ENCODE peak calls at places on chromosomes 1 and 21, in eight cellular contexts. P is heart right ventricle, R is fibroblast of lung, E is GM23338, Z is tibial nerve, G is left ventricle myocardium inferior, C is breast epithelium, T is psoas muscle. Y is an unnamed sample. For H3K4me1, the result is how much of the 10 kb centered on the place peaks cover.

GRCh38 chr1:15617874-15618684 is 821 bp downstream of the DDI2 start:
- DNase-seq in P (no peak), R (no peak), E (peak), Z (peak), G (peak), C (no peak), T (peak), Y (no peak)

GRCh38 chr1:109307363-109308021 is 681 bp upstream of the MYBPHL start:
- DNase-seq in P (peak), R (peak), E (no peak), Z (no peak), G (peak), C (no peak), T (no peak), Y (peak)

GRCh38 chr1:100543640-100544039 is 5.7 kb downstream of the GPR88 start:
- DNase-seq in P (no peak), R (no peak), E (peak), Z (no peak), G (no peak), C (no peak), T (no peak), Y (no peak)

GRCh38 chr1:20437640-20438039 is 48.4 kb downstream of the CAMK2N1 start:
- DNase-seq in P (no peak), R (no peak), E (no peak), Z (no peak), G (no peak), C (no peak), T (no peak), Y (no peak)

GRCh38 chr1:202283991-202284390 is 57.7 kb downstream of the UBE2T start:
- DNase-seq in P (no peak), R (peak), E (no peak), Z (no peak), G (no peak), C (no peak), T (no peak), Y (no peak)

GRCh38 chr1:229070168-229070567 is 200.7 kb upstream of the RAB4A start:
- DNase-seq in P (peak), R (peak), E (no peak), Z (peak), G (peak), C (peak), T (peak), Y (peak)

GRCh38 chr1:54254055-54254454 is 54.1 kb downstream of the MRPL37 start:
- DNase-seq in P (no peak), R (no peak), E (no peak), Z (no peak), G (no peak), C (no peak), T (no peak), Y (no peak)

GRCh38 chr1:22711591-22712501 is 1.2 kb downstream of the EPHB2 start:
- DNase-seq in P (no peak), R (peak), E (peak), Z (no peak), G (no peak), C (no peak), T (no peak), Y (no peak)

GRCh38 chr1:195981448-195982139 is 626.6 kb downstream of the KCNT2 start:
- DNase-seq in P (no peak), R (peak), E (no peak), Z (no peak), G (no peak), C (no peak), T (no peak), Y (no peak)

GRCh38 chr1:115828101-115829022 is 12.6 kb downstream of the NHLH2 start:
- DNase-seq in P (no peak), R (peak), E (peak), Z (no peak), G (no peak), C (no peak), T (peak), Y (peak)

GRCh38 chr1:204471687-204472086 is 22.9 kb downstream of the PIK3C2B start:
- DNase-seq in P (no peak), R (no peak), E (no peak), Z (no peak), G (no peak), C (no peak), T (no peak), Y (no peak)

GRCh38 chr1:42931911-42932422 is 26.7 kb downstream of the SLC2A1 start:
- DNase-seq in P (peak), R (no peak), E (peak), Z (no peak), G (peak), C (peak), T (peak), Y (peak)

GRCh38 chr1:205077158-205077933 is 6.9 kb downstream of the TMEM81 start:
- DNase-seq in P (no peak), R (no peak), E (no peak), Z (no peak), G (no peak), C (no peak), T (no peak), Y (peak)

GRCh38 chr1:118928739-118929554 is 59.2 kb downstream of the TBX15 start:
- DNase-seq in P (no peak), R (peak), E (peak), Z (no peak), G (no peak), C (no peak), T (no peak), Y (no peak)

GRCh38 chr1:53346814-53347176 is 18.9 kb upstream of the LRP8 start:
- DNase-seq in P (no peak), R (no peak), E (no peak), Z (no peak), G (no peak), C (peak), T (no peak), Y (no peak)

GRCh38 chr1:162011337-162012012 is 12.2 kb downstream of the OLFML2B start:
- DNase-seq in P (peak), R (peak), E (no peak), Z (no peak), G (peak), C (no peak), T (no peak), Y (no peak)

GRCh38 chr21:41965045-41965444 is 11.2 kb upstream of the C2CD2 start:
- DNase-seq in P (no peak), R (no peak), E (no peak), Z (peak), G (no peak), C (peak), T (no peak), Y (no peak)

GRCh38 chr1:47759581-47760247 is 237.5 kb downstream of the TRABD2B start:
- DNase-seq in P (no peak), R (no peak), E (peak), Z (no peak), G (no peak), C (peak), T (no peak), Y (no peak)

GRCh38 chr1:37478451-37478871 is 4.1 kb downstream of the ZC3H12A start:
- DNase-seq in P (no peak), R (no peak), E (no peak), Z (no peak), G (no peak), C (no peak), T (peak), Y (no peak)

GRCh38 chr21:24076179-24076578 is 1531.1 kb downstream of the MRPL39 start:
- DNase-seq in P (no peak), R (peak), E (no peak), Z (no peak), G (no peak), C (no peak), T (no peak), Y (no peak)

GRCh38 chr1:80218112-80218511 is 1211.6 kb upstream of the ADGRL4 start:
- DNase-seq in P (no peak), R (peak), E (peak), Z (no peak), G (no peak), C (no peak), T (no peak), Y (no peak)

GRCh38 chr21:45997495-45998275 is 16.1 kb downstream of the COL6A1 start:
- DNase-seq in P (peak), R (no peak), E (no peak), Z (no peak), G (peak), C (peak), T (no peak), Y (peak)

GRCh38 chr1:168688679-168689657 is 40.0 kb downstream of the DPT start:
- DNase-seq in P (no peak), R (no peak), E (no peak), Z (no peak), G (no peak), C (no peak), T (no peak), Y (no peak)

GRCh38 chr1:226209307-226210059 is 14.0 kb upstream of the MIXL1 start:
- DNase-seq in P (no peak), R (no peak), E (no peak), Z (no peak), G (no peak), C (no peak), T (no peak), Y (no peak)

GRCh38 chr1:180842890-180843289 is 69.8 kb upstream of the KIAA1614 start:
- DNase-seq in P (no peak), R (peak), E (no peak), Z (no peak), G (no peak), C (no peak), T (no peak), Y (no peak)

GRCh38 chr1:214403431-214403830 is 122.5 kb downstream of the SMYD2 start:
- DNase-seq in P (no peak), R (no peak), E (no peak), Z (no peak), G (no peak), C (no peak), T (no peak), Y (no peak)

GRCh38 chr1:22545126-22545525 is 18.2 kb upstream of the EPHA8 start:
- DNase-seq in P (no peak), R (no peak), E (no peak), Z (no peak), G (no peak), C (no peak), T (no peak), Y (no peak)

GRCh38 chr1:182702826-182703524 is 18.6 kb upstream of the RGS8 start:
- DNase-seq in P (no peak), R (no peak), E (no peak), Z (no peak), G (no peak), C (no peak), T (no peak), Y (no peak)

GRCh38 chr1:5704785-5705514 is 287.3 kb downstream of the NPHP4 start:
- DNase-seq in P (no peak), R (no peak), E (no peak), Z (no peak), G (no peak), C (no peak), T (no peak), Y (no peak)

GRCh38 chr1:151340870-151341754 is 5.9 kb downstream of the RFX5 start:
- DNase-seq in P (no peak), R (peak), E (peak), Z (peak), G (no peak), C (no peak), T (no peak), Y (no peak)

GRCh38 chr1:17340358-17340757 is 31.6 kb upstream of the PADI6 start:
- DNase-seq in P (no peak), R (no peak), E (no peak), Z (no peak), G (no peak), C (no peak), T (no peak), Y (no peak)

GRCh38 chr1:5970623-5971273 is 21.5 kb downstream of the NPHP4 start:
- DNase-seq in P (no peak), R (no peak), E (no peak), Z (no peak), G (no peak), C (peak), T (no peak), Y (peak)

GRCh38 chr1:235835226-235835625 is 31.5 kb downstream of the LYST start:
- DNase-seq in P (no peak), R (peak), E (no peak), Z (peak), G (peak), C (no peak), T (peak), Y (no peak)

GRCh38 chr1:15947382-15948090 is 28.4 kb downstream of the ZBTB17 start:
- DNase-seq in P (no peak), R (no peak), E (no peak), Z (no peak), G (no peak), C (peak), T (no peak), Y (no peak)

GRCh38 chr21:28657576-28657975 is 335.1 kb downstream of the LTN1 start:
- DNase-seq in P (no peak), R (no peak), E (no peak), Z (no peak), G (no peak), C (no peak), T (no peak), Y (no peak)

GRCh38 chr1:150604226-150604588 is 24.8 kb upstream of the MCL1 start:
- DNase-seq in P (no peak), R (no peak), E (no peak), Z (no peak), G (no peak), C (no peak), T (no peak), Y (no peak)

GRCh38 chr1:25998075-25998761 is 355 bp upstream of the PAFAH2 start:
- DNase-seq in P (peak), R (peak), E (peak), Z (peak), G (peak), C (peak), T (peak), Y (peak)
- H3K4me3 ChIP-seq in P (peak), R (peak), E (peak), Z (peak), G (peak), C (peak), T (peak), Y (peak)

GRCh38 chr1:64212023-64212422 is 8.6 kb downstream of the UBE2U start:
- DNase-seq in P (no peak), R (peak), E (no peak), Z (no peak), G (no peak), C (no peak), T (no peak), Y (no peak)

GRCh38 chr1:64203420-64203819 is at the start of gene UBE2U:
- DNase-seq in P (no peak), R (no peak), E (peak), Z (no peak), G (no peak), C (no peak), T (no peak), Y (no peak)

DNA sequence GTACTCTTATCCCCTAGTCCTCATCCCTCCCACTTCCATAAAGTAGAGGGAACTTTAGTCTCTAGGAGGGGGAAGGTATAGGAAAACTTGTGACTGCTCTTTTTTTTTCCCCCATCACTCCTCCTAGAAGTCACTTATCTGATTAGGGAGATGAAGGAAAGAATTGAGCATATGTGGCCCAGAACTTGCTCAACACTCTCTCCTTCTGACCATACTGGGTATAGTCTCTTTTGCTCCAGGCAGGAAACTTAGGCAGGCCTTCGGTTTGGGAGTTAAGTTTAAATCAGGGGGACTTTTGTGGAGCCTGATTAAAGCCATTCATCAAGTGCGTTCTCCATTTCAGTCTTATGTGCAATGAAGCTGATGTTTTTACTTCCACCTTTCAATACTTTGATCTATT is 5.8 kb downstream of the UBE2U start:
- DNase-seq in P (no peak), R (no peak), E (peak), Z (no peak), G (no peak), C (no peak), T (no peak), Y (no peak)
- TF ChIP-seq CTCF in P (no peak), R (no peak), E (peak), Z (no peak), G (no peak), C (no peak), T (no peak), Y (no peak)

GRCh38 chr1:154466879-154467767 is 34.9 kb upstream of the TDRD10 start:
- DNase-seq in P (no peak), R (no peak), E (peak), Z (no peak), G (no peak), C (no peak), T (no peak), Y (peak)
- H3K4me1 ChIP-seq in P (under half), R (under half), E (under half), Z (under half), G (under half), C (under half), T (under half), Y (under half)

DNA sequence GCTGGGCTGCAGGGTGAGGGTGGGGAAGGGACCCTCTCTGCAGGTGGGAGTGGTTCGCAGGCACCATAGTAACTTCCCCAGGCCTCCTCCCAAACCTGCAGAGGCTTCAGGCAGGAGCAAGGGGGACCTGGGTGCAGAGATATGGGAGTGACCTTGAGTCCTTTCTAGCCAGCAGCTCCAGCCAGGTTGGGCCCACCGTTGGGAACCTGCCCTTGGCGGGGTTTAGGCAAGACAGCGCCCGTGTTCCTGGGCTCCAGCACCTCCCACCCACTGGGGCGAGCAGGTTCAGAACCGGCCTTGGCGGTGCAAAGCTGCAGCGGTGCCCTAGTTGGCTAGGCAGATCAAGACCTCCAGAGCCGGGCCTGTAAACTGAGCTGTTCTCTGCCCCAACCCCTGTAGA is 2.2 kb upstream of the PRDM16 start:
- DNase-seq in P (no peak), R (no peak), E (no peak), Z (no peak), G (peak), C (no peak), T (no peak), Y (peak)
- H3K4me3 ChIP-seq in P (peak), R (no peak), E (peak), Z (peak), G (peak), C (no peak), T (no peak), Y (no peak)

DNA sequence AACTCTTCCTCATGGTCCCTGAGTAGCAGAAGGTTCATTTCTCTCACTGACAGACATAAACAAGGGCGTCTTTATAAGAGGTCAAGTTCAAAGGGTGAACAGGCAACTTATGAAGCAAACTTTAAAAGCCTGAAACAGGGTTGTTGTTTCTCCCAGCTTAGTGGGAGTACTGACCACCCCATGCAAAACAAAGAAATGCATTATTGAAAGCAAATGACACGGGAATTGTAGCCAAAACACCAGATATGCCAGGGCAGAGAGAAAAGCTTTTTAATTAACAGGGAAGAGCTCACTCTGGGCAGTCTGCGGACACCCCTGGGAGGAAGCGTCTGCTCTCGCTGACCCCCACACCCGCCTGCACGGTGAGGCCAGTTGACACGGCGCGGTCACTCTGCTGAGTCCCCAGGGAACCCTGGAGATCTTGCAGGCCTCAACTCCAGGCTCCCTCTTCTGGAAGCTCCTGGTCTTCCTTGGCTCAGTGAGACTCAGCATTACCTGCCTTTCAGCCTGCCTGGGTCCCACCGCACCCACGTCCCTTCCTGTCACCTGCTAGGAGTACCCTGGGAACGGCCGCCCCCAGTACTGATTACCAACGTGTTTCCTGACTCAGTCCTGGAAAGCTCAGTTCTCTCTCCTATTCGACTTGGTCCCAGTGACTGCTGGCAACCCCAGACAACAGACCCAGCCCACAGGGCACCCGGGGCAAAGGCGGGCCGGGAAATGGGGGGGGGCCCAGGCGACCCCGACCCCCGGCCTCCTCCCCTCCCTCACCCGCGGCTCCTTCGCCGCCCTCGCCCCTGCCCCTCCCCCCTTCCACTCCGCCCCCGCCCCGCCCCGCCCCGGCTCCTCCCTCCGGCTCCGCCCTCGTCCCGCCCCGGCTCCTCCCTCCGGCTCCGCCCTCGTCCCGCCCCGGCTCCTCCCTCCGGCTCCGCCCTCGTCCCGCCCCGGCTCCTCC is 972 bp downstream of the CFAP410 start:
- DNase-seq in P (peak), R (peak), E (peak), Z (peak), G (peak), C (no peak), T (peak), Y (peak)
- TF ChIP-seq CTCF in P (no peak), R (peak), E (peak), Z (peak), G (peak), C (peak), T (peak), Y (no peak)

DNA sequence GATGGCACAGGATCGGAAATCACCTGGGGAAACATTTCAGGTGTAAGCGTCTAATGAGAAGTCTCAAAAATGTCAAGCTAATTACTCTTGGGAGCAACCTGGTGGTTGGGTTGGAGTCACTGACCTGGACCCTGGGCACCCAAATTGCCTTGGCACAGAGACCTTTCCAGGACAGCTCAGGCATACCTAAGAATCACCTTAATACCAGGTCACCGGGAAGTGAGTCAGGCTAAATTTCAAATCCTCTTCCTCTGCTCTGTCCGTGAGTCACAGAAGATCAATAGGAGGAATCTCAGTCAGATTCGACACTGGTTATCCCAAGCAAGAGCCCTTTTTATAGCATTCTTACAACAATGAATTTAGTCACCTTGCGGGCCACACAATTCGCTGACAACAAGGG is 179.6 kb upstream of the CAMK1G start:
- DNase-seq in P (no peak), R (no peak), E (no peak), Z (no peak), G (no peak), C (no peak), T (no peak), Y (no peak)
- H3K4me1 ChIP-seq in P (under half), R (under half), E (under half), Z (under half), G (under half), C (under half), T (under half), Y (under half)

DNA sequence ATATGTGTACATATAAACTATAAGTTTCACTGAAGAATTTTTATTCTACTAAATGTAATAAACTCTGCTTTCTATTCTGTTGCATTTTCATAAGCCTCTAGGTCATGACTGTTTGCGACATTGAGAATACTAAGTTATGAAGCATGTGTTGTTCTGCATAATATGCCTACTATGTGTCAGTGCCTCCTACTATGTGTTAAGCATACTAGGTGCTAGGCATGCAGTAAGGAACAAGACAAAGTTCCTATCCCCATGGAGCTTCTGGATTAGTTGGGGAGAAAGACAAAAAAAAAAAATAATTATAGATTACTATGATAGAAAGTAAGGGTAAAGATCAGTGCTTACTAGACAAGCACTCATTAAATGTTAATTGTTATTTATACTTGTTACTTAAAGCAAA is 1.3 kb downstream of the SDCCAG8 start:
- DNase-seq in P (no peak), R (no peak), E (no peak), Z (no peak), G (no peak), C (no peak), T (no peak), Y (no peak)
- H3K4me3 ChIP-seq in P (peak), R (peak), E (no peak), Z (peak), G (peak), C (no peak), T (peak), Y (no peak)

Y was measured in left lung.